ENCODE peak calls at places on chromosomes 4 and X, in six cellular contexts. M, F, Z, R, E and D are unnamed samples.

GRCh38 chrX:36534900-36535299 is 473.3 kb upstream of the FAM47C start:
- DNase-seq in F (no peak), R (no peak), Z (no peak), M (no peak), E (no peak), D (no peak)

GRCh38 chrX:33726281-33727160 is 405.6 kb downstream of the FAM47A start:
- DNase-seq in E (no peak), F (no peak), Z (no peak), M (no peak), R (no peak), D (no peak)

GRCh38 chrX:102833136-102833535 is 103.9 kb upstream of the RAB40AL start:
- DNase-seq in E (no peak), Z (peak), F (no peak), M (peak), R (no peak), D (no peak)

GRCh38 chrX:130170752-130171445 is 863 bp upstream of the RAB33A start:
- DNase-seq in E (peak), Z (peak), R (peak), F (no peak), M (peak), D (peak)

GRCh38 chr4:127997534-127998388 is 32.6 kb downstream of the ABHD18 start:
- DNase-seq in R (no peak), F (peak), E (no peak), Z (peak), M (peak), D (no peak)

GRCh38 chr4:157043131-157043530 is 32.8 kb upstream of the GLRB start:
- DNase-seq in E (no peak), M (peak), F (no peak), Z (peak), R (no peak), D (no peak)

GRCh38 chr4:183783933-183784622 is 121.0 kb upstream of the STOX2 start:
- DNase-seq in M (peak), E (peak), R (no peak), Z (peak), F (no peak), D (no peak)

GRCh38 chr4:168592676-168593075 is 95.8 kb downstream of the PALLD start:
- DNase-seq in Z (no peak), E (no peak), M (no peak), F (no peak), R (no peak), D (no peak)

GRCh38 chr4:123701046-123701445 is 304.5 kb downstream of the SPRY1 start:
- DNase-seq in F (no peak), Z (peak), M (no peak), R (no peak), E (no peak), D (no peak)

GRCh38 chrX:12076046-12076445 is 62.2 kb upstream of the FRMPD4 start:
- DNase-seq in E (no peak), M (no peak), R (no peak), Z (no peak), F (no peak), D (no peak)

GRCh38 chrX:147626605-147627004 is 285.1 kb upstream of the FMR1 start:
- DNase-seq in Z (no peak), M (no peak), E (no peak), F (no peak), R (no peak), D (no peak)

GRCh38 chr4:170089274-170089742 is 448 bp downstream of the AADAT start:
- DNase-seq in R (peak), M (peak), Z (peak), F (no peak), E (peak), D (no peak)

GRCh38 chrX:39832211-39832610 is 265.5 kb downstream of the BCOR start:
- DNase-seq in R (no peak), M (no peak), E (no peak), Z (no peak), F (no peak), D (no peak)

GRCh38 chr4:44368413-44369167 is 80.0 kb downstream of the KCTD8 start:
- DNase-seq in R (no peak), F (no peak), M (no peak), Z (no peak), E (no peak), D (no peak)

GRCh38 chrX:133999013-133999705 is 13.8 kb upstream of the GPC3 start:
- DNase-seq in M (no peak), Z (peak), E (no peak), F (no peak), R (no peak), D (no peak)

GRCh38 chr4:3522651-3523050 is 9.6 kb downstream of the LRPAP1 start:
- DNase-seq in M (no peak), F (no peak), R (no peak), E (no peak), Z (no peak), D (no peak)

GRCh38 chr4:150722908-150723362 is 141.0 kb downstream of the MAB21L2 start:
- DNase-seq in Z (peak), F (no peak), E (peak), R (peak), M (no peak), D (peak)

GRCh38 chr4:52751349-52751911 is at the start of gene ERVMER34-1:
- DNase-seq in E (peak), M (peak), Z (no peak), R (no peak), F (no peak), D (peak)